ENCODE peak calls at places on chromosomes 6 and 20, in eight cellular contexts. T, E, V, Q, H, C, A and R are unnamed samples.

GRCh38 chr6:13305256-13305650 is 23.1 kb downstream of the TBC1D7 start:
- DNase-seq in T (no peak), E (no peak), V (no peak), Q (no peak), H (no peak), C (no peak), A (no peak), R (no peak)

GRCh38 chr6:83696674-83697073 is 12.2 kb downstream of the SNAP91 start:
- DNase-seq in T (peak; percentile 18), E (no peak), V (no peak), Q (no peak), H (peak; percentile 21), C (no peak), A (no peak), R (no peak)

GRCh38 chr6:46491789-46492547 is 719 bp upstream of the RCAN2 start:
- DNase-seq in T (peak; percentile 15), E (no peak), V (peak; percentile 9), Q (no peak), H (no peak), C (peak; percentile 71), A (peak; percentile 2), R (peak; percentile 78)

GRCh38 chr6:44257753-44258324 is 511 bp upstream of the SLC35B2 start:
- DNase-seq in T (no peak), E (no peak), V (no peak), Q (no peak), H (no peak), C (no peak), A (no peak), R (no peak)

GRCh38 chr6:48147101-48147500 is 36.1 kb upstream of the PTCHD4 start:
- DNase-seq in T (no peak), E (no peak), V (no peak), Q (no peak), H (no peak), C (no peak), A (no peak), R (no peak)

GRCh38 chr20:58708246-58708931 is 15.8 kb downstream of the NPEPL1 start:
- DNase-seq in T (no peak), E (no peak), V (no peak), Q (no peak), H (no peak), C (peak; percentile 23), A (no peak), R (no peak)

GRCh38 chr6:146542881-146543210 is 787 bp upstream of the RAB32 start:
- DNase-seq in T (no peak), E (no peak), V (no peak), Q (no peak), H (no peak), C (no peak), A (no peak), R (no peak)

GRCh38 chr6:106134087-106134770 is 48.1 kb downstream of the PRDM1 start:
- DNase-seq in T (no peak), E (no peak), V (no peak), Q (no peak), H (peak; percentile 23), C (no peak), A (no peak), R (no peak)

GRCh38 chr20:62684986-62685385 is 23.6 kb upstream of the NTSR1 start:
- DNase-seq in T (no peak), E (no peak), V (no peak), Q (no peak), H (no peak), C (no peak), A (no peak), R (no peak)